ENCODE peak calls at places on chromosomes 2 and 18, in ten cellular contexts. V is H1, Y is body of pancreas, D is ovary, J is gastrocnemius medialis, U is HCT116, A is heart left ventricle, O is A549, F is upper lobe of left lung, R is HepG2. B is an unnamed sample.
A peak's percentile ranks its signal among the peaks of the same experiment; 100 is the strongest.

GRCh38 chr2:237259201-237259600 is 154.8 kb downstream of the COL6A3 start:
- DNase-seq in V (no peak), Y (no peak), D (no peak), J (no peak), U (no peak), A (no peak), O (no peak), F (no peak), R (no peak), B (no peak)

GRCh38 chr2:20449501-20450200 is 2.8 kb downstream of the RHOB start:
- DNase-seq in V (no peak), Y (peak; percentile 46), D (no peak), J (peak; percentile 46), U (no peak), A (no peak), O (peak; percentile 42), F (peak; percentile 20), R (peak; percentile 79), B (peak; percentile 54)

GRCh38 chr2:10954856-10955818 is 43.4 kb downstream of the KCNF1 start:
- DNase-seq in V (no peak), Y (no peak), D (no peak), J (no peak), U (no peak), A (no peak), O (no peak), F (no peak), R (no peak), B (no peak)

GRCh38 chr2:36356199-36356989 is 816 bp downstream of the CRIM1 start:
- DNase-seq in V (no peak), Y (peak; percentile 48), D (peak; percentile 66), J (peak; percentile 38), U (no peak), A (peak; percentile 78), O (no peak), F (peak; percentile 37), R (no peak), B (no peak)

GRCh38 chr18:62281684-62282083 is 43.4 kb upstream of the TNFRSF11A start:
- DNase-seq in V (no peak), Y (no peak), D (no peak), J (no peak), U (no peak), A (no peak), O (no peak), F (no peak), R (no peak), B (no peak)

GRCh38 chr18:60096428-60096827 is 196.6 kb downstream of the PMAIP1 start:
- DNase-seq in V (no peak), Y (no peak), D (no peak), J (no peak), U (no peak), A (no peak), O (peak; percentile 7), F (no peak), R (no peak), B (no peak)

GRCh38 chr2:163213699-163214098 is 375.1 kb upstream of the KCNH7 start:
- DNase-seq in V (no peak), Y (no peak), D (no peak), J (no peak), U (no peak), A (no peak), O (peak; percentile 80), F (no peak), R (no peak), B (no peak)

GRCh38 chr2:217924346-217924901 is 78.4 kb downstream of the TNS1 start:
- DNase-seq in V (no peak), Y (no peak), D (no peak), J (no peak), U (no peak), A (no peak), O (no peak), F (no peak), R (no peak), B (no peak)

GRCh38 chr18:76952747-76953146 is 130.4 kb downstream of the ZNF236 start:
- DNase-seq in V (no peak), Y (no peak), D (no peak), J (no peak), U (no peak), A (no peak), O (no peak), F (peak; percentile 60), R (no peak), B (no peak)

GRCh38 chr2:200756618-200757321 is 54.9 kb upstream of the BZW1 start:
- DNase-seq in V (no peak), Y (no peak), D (no peak), J (no peak), U (no peak), A (no peak), O (peak; percentile 89), F (peak; percentile 36), R (peak; percentile 95), B (no peak)

GRCh38 chr2:181948227-181948626 is 37.4 kb upstream of the PPP1R1C start:
- DNase-seq in V (no peak), Y (no peak), D (no peak), J (no peak), U (no peak), A (no peak), O (no peak), F (no peak), R (no peak), B (no peak)

GRCh38 chr18:63320690-63321265 is 1.2 kb upstream of the BCL2 start:
- DNase-seq in V (no peak), Y (peak; percentile 54), D (peak; percentile 73), J (peak; percentile 55), U (no peak), A (peak; percentile 67), O (peak; percentile 34), F (peak; percentile 46), R (peak; percentile 15), B (no peak)

GRCh38 chr18:34801769-34802168 is 91.7 kb downstream of the DTNA start:
- DNase-seq in V (no peak), Y (no peak), D (no peak), J (no peak), U (no peak), A (no peak), O (no peak), F (no peak), R (no peak), B (no peak)

GRCh38 chr2:240806006-240806405 is 14.0 kb downstream of the KIF1A start:
- DNase-seq in V (no peak), Y (no peak), D (no peak), J (no peak), U (no peak), A (no peak), O (no peak), F (no peak), R (no peak), B (peak; percentile 21)

GRCh38 chr18:62555135-62555534 is 32.3 kb downstream of the ZCCHC2 start:
- DNase-seq in V (no peak), Y (no peak), D (no peak), J (no peak), U (no peak), A (no peak), O (no peak), F (no peak), R (no peak), B (no peak)

GRCh38 chr2:154477319-154477718 is 221.2 kb upstream of the KCNJ3 start:
- DNase-seq in V (no peak), Y (no peak), D (no peak), J (no peak), U (no peak), A (no peak), O (no peak), F (no peak), R (no peak), B (no peak)

GRCh38 chr2:48249093-48249492 is 280.9 kb upstream of the STON1 start:
- DNase-seq in V (no peak), Y (no peak), D (no peak), J (no peak), U (no peak), A (no peak), O (no peak), F (no peak), R (no peak), B (no peak)

GRCh38 chr18:22424564-22424963 is 6.8 kb upstream of the CTAGE1 start:
- DNase-seq in V (no peak), Y (no peak), D (no peak), J (no peak), U (no peak), A (no peak), O (no peak), F (no peak), R (no peak), B (no peak)

GRCh38 chr18:22427797-22428549 is 10.3 kb upstream of the CTAGE1 start:
- DNase-seq in V (no peak), Y (peak; percentile 38), D (no peak), J (no peak), U (no peak), A (no peak), O (no peak), F (no peak), R (no peak), B (no peak)

GRCh38 chr18:22432672-22433137 is 15.0 kb upstream of the CTAGE1 start:
- DNase-seq in V (no peak), Y (peak; percentile 91), D (peak; percentile 76), J (peak; percentile 61), U (peak; percentile 26), A (peak; percentile 80), O (peak; percentile 70), F (no peak), R (no peak), B (peak; percentile 88)

GRCh38 chr18:22429564-22429963 is 11.8 kb upstream of the CTAGE1 start:
- DNase-seq in V (no peak), Y (no peak), D (no peak), J (no peak), U (no peak), A (no peak), O (no peak), F (no peak), R (no peak), B (no peak)

GRCh38 chr18:22428672-22429071 is 11.0 kb upstream of the CTAGE1 start:
- DNase-seq in V (no peak), Y (no peak), D (no peak), J (no peak), U (no peak), A (no peak), O (peak; percentile 12), F (no peak), R (no peak), B (no peak)
- TF ChIP-seq POLR2A in V (no peak), Y (no peak), D (no peak), J (no peak), U (no peak), A (no peak), O (no peak), F (no peak), R (no peak), B (no peak)

GRCh38 chr2:239264838-239265651 is 135.8 kb downstream of the HDAC4 start:
- DNase-seq in V (no peak), Y (no peak), D (no peak), J (peak; percentile 36), U (peak; percentile 56), A (peak; percentile 55), O (peak; percentile 70), F (peak; percentile 73), R (no peak), B (peak; percentile 87)
- TF ChIP-seq POLR2A in V (no peak), Y (no peak), D (no peak), J (peak; percentile 43), U (no peak), A (no peak), O (no peak), F (peak; percentile 18), R (no peak), B (no peak)

GRCh38 chr2:41840702-41841551 is 206.9 kb upstream of the PKDCC start:
- DNase-seq in V (peak; percentile 95), Y (peak; percentile 98), D (peak; percentile 96), J (peak; percentile 97), U (peak; percentile 95), A (peak; percentile 96), O (peak; percentile 99), F (peak; percentile 95), R (peak; percentile 96), B (peak; percentile 96)
- TF ChIP-seq POLR2A in V (no peak), Y (peak; percentile 94), D (peak; percentile 8), J (peak; percentile 40), U (peak; percentile 64), A (peak; percentile 53), O (peak; percentile 77), F (peak; percentile 46), R (peak; percentile 81), B (no peak)

GRCh38 chr2:46915811-46916630 is 415 bp upstream of the MCFD2 start:
- DNase-seq in V (peak; percentile 60), Y (peak; percentile 100), D (peak; percentile 95), J (peak; percentile 99), U (peak; percentile 88), A (peak; percentile 94), O (peak; percentile 92), F (peak; percentile 94), R (peak; percentile 96), B (peak; percentile 97)
- TF ChIP-seq POLR2A in V (peak; percentile 66), Y (peak; percentile 94), D (peak; percentile 81), J (peak; percentile 47), U (peak; percentile 49), A (peak; percentile 67), O (peak; percentile 69), F (peak; percentile 41), R (peak; percentile 88), B (no peak)

B was measured in lower leg skin.